ENCODE peak calls at places on chromosomes 13 and 19, in four cellular contexts. One of them, this sample, is unnamed.
A peak's percentile ranks its signal among the peaks of the same experiment; 100 is the strongest.

GRCh38 chr19:31338069-31338767 is 11.0 kb downstream of the TSHZ3 start:
- DNase-seq in HCT116: no peak
- DNase-seq in stomach: no peak
- DNase-seq in IMR-90: peak; percentile 85
- DNase-seq in this sample: peak; percentile 78

GRCh38 chr13:111289251-111289650 is 31.2 kb upstream of the TEX29 start:
- DNase-seq in HCT116: no peak
- DNase-seq in IMR-90: no peak
- DNase-seq in stomach: no peak
- DNase-seq in this sample: no peak

GRCh38 chr13:110301083-110301482 is 5.9 kb downstream of the COL4A1 start:
- DNase-seq in stomach: no peak
- DNase-seq in HCT116: no peak
- DNase-seq in IMR-90: no peak
- DNase-seq in this sample: no peak

GRCh38 chr13:21546372-21546771 is 57.6 kb downstream of the MICU2 start:
- DNase-seq in IMR-90: no peak
- DNase-seq in stomach: no peak
- DNase-seq in HCT116: no peak
- DNase-seq in this sample: no peak

GRCh38 chr13:46154136-46154854 is 27.7 kb downstream of the LCP1 start:
- DNase-seq in HCT116: no peak
- DNase-seq in stomach: no peak
- DNase-seq in IMR-90: no peak
- DNase-seq in this sample: no peak

GRCh38 chr19:53254451-53255341 is at the start of gene ZNF677:
- DNase-seq in HCT116: no peak
- DNase-seq in stomach: peak; percentile 74
- DNase-seq in IMR-90: peak; percentile 76
- DNase-seq in this sample: peak; percentile 91

GRCh38 chr19:14544047-14544446 is 14.7 kb downstream of the TECR start:
- DNase-seq in IMR-90: no peak
- DNase-seq in HCT116: no peak
- DNase-seq in stomach: no peak
- DNase-seq in this sample: no peak

GRCh38 chr13:107211073-107211472 is 643.1 kb upstream of the ARGLU1 start:
- DNase-seq in IMR-90: peak; percentile 97
- DNase-seq in HCT116: peak; percentile 22
- DNase-seq in stomach: peak; percentile 80
- DNase-seq in this sample: peak; percentile 63

GRCh38 chr13:27622102-27622820 is 569 bp downstream of the POLR1D start:
- DNase-seq in HCT116: no peak
- DNase-seq in stomach: no peak
- DNase-seq in IMR-90: peak; percentile 13
- DNase-seq in this sample: no peak

GRCh38 chr13:36822786-36823185 is 3.8 kb downstream of the RFXAP start:
- DNase-seq in stomach: no peak
- DNase-seq in HCT116: no peak
- DNase-seq in IMR-90: peak; percentile 15
- DNase-seq in this sample: no peak

GRCh38 chr19:23762884-23763711 is 4.4 kb upstream of the ZNF681 start:
- DNase-seq in stomach: peak; percentile 90
- DNase-seq in IMR-90: peak; percentile 13
- DNase-seq in HCT116: no peak
- DNase-seq in this sample: peak; percentile 93

GRCh38 chr13:110560606-110561334 is 752 bp downstream of the RAB20 start:
- DNase-seq in HCT116: no peak
- DNase-seq in stomach: peak; percentile 57
- DNase-seq in IMR-90: no peak
- DNase-seq in this sample: peak; percentile 68

GRCh38 chr13:111239754-111240670 is 80.4 kb upstream of the TEX29 start:
- DNase-seq in stomach: no peak
- DNase-seq in HCT116: no peak
- DNase-seq in IMR-90: no peak
- DNase-seq in this sample: no peak

GRCh38 chr19:45781282-45782161 is 768 bp downstream of the DMPK start:
- DNase-seq in stomach: peak; percentile 72
- DNase-seq in HCT116: no peak
- DNase-seq in IMR-90: no peak
- DNase-seq in this sample: peak; percentile 37

GRCh38 chr13:44648392-44649117 is 72.4 kb upstream of the TSC22D1 start:
- DNase-seq in stomach: no peak
- DNase-seq in IMR-90: no peak
- DNase-seq in HCT116: peak; percentile 21
- DNase-seq in this sample: no peak

GRCh38 chr19:22882797-22883196 is 50.7 kb downstream of the ZNF723 start:
- DNase-seq in IMR-90: peak; percentile 13
- DNase-seq in stomach: no peak
- DNase-seq in HCT116: peak; percentile 3
- DNase-seq in this sample: no peak

GRCh38 chr19:861756-862528 is 2.5 kb downstream of the CFD start:
- DNase-seq in stomach: no peak
- DNase-seq in HCT116: peak; percentile 63
- DNase-seq in IMR-90: no peak
- DNase-seq in this sample: no peak

GRCh38 chr19:54138777-54139256 is 1.3 kb downstream of the CNOT3 start:
- DNase-seq in IMR-90: no peak
- DNase-seq in stomach: no peak
- DNase-seq in HCT116: no peak
- DNase-seq in this sample: no peak

GRCh38 chr13:25067054-25067453 is 28.9 kb upstream of the PABPC3 start:
- DNase-seq in HCT116: no peak
- DNase-seq in IMR-90: no peak
- DNase-seq in stomach: no peak
- DNase-seq in this sample: no peak

GRCh38 chr13:66402071-66402470 is 828.1 kb downstream of the PCDH9 start:
- DNase-seq in IMR-90: no peak
- DNase-seq in stomach: no peak
- DNase-seq in HCT116: no peak
- DNase-seq in this sample: no peak

GRCh38 chr19:56712609-56713008 is 41.1 kb upstream of the ZNF835 start:
- DNase-seq in stomach: no peak
- DNase-seq in IMR-90: no peak
- DNase-seq in HCT116: no peak
- DNase-seq in this sample: no peak

DNA sequence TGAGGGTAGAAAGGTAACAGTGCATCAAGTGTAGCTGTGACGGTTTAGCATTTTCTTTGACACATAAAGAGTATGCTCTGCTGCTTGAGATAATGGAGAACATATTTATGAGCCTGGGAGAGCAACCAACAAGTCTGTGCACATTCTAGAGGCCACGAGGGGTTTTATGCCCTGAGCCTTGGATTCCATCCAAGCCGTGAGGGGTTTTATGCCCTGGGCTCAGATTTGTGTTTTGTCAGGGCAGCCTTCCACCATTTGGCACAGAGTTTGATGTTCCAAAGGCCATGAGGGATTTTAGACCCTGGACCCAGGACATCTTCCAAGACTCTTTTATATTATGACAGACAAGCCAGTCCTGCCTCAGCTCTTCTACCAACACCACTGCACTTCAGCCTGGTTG is 106.4 kb downstream of the ZNF486 start:
- DNase-seq in HCT116: no peak
- DNase-seq in IMR-90: no peak
- DNase-seq in stomach: no peak
- DNase-seq in this sample: peak; percentile 91
- H3K27ac ChIP-seq in HCT116: no peak overlapping the region
- H3K27ac ChIP-seq in IMR-90: no peak overlapping the region
- H3K27ac ChIP-seq in stomach: no peak overlapping the region
- H3K27ac ChIP-seq in this sample: peak overlapping the region; percentile 90

GRCh38 chr19:41748012-41748411 is 7.3 kb upstream of the CEACAM6 start:
- DNase-seq in stomach: no peak
- DNase-seq in IMR-90: no peak
- DNase-seq in HCT116: no peak
- DNase-seq in this sample: no peak
- TF ChIP-seq POLR2A in stomach: no peak
- TF ChIP-seq POLR2A in IMR-90: no peak
- TF ChIP-seq POLR2A in HCT116: no peak
- TF ChIP-seq POLR2A in this sample: no peak

GRCh38 chr19:6662692-6663091 is 7.3 kb downstream of the TNFSF14 start:
- DNase-seq in stomach: no peak
- DNase-seq in HCT116: no peak
- DNase-seq in IMR-90: no peak
- DNase-seq in this sample: no peak

GRCh38 chr19:6664916-6665315 is 5.0 kb downstream of the TNFSF14 start:
- DNase-seq in stomach: no peak
- DNase-seq in IMR-90: no peak
- DNase-seq in HCT116: no peak
- DNase-seq in this sample: no peak

GRCh38 chr19:6667114-6667627 is 2.8 kb downstream of the TNFSF14 start:
- DNase-seq in IMR-90: no peak
- DNase-seq in HCT116: no peak
- DNase-seq in stomach: no peak
- DNase-seq in this sample: no peak

GRCh38 chr19:6660930-6661329 is 9.0 kb downstream of the TNFSF14 start:
- DNase-seq in HCT116: no peak
- DNase-seq in stomach: no peak
- DNase-seq in IMR-90: no peak
- DNase-seq in this sample: no peak

GRCh38 chr19:6663236-6664187 is 6.4 kb downstream of the TNFSF14 start:
- DNase-seq in HCT116: no peak
- DNase-seq in stomach: no peak
- DNase-seq in IMR-90: no peak
- DNase-seq in this sample: no peak
- H3K27ac ChIP-seq in HCT116: no peak overlapping the region
- H3K27ac ChIP-seq in stomach: no peak overlapping the region
- H3K27ac ChIP-seq in IMR-90: no peak overlapping the region
- H3K27ac ChIP-seq in this sample: no peak overlapping the region

GRCh38 chr19:2428756-2429711 is 1.6 kb upstream of the TIMM13 start:
- DNase-seq in stomach: no peak
- DNase-seq in HCT116: no peak
- DNase-seq in IMR-90: no peak
- DNase-seq in this sample: no peak
- TF ChIP-seq POLR2A in stomach: no peak
- TF ChIP-seq POLR2A in HCT116: no peak
- TF ChIP-seq POLR2A in IMR-90: no peak
- TF ChIP-seq POLR2A in this sample: no peak

GRCh38 chr19:1901940-1902404 is 3.2 kb upstream of the ADAT3 start:
- DNase-seq in IMR-90: no peak
- DNase-seq in stomach: peak; percentile 32
- DNase-seq in HCT116: no peak
- DNase-seq in this sample: peak; percentile 72
- H3K27ac ChIP-seq in IMR-90: no peak overlapping the region
- H3K27ac ChIP-seq in stomach: peak overlapping the region; percentile 67
- H3K27ac ChIP-seq in HCT116: no peak overlapping the region
- H3K27ac ChIP-seq in this sample: peak overlapping the region; percentile 39

DNA sequence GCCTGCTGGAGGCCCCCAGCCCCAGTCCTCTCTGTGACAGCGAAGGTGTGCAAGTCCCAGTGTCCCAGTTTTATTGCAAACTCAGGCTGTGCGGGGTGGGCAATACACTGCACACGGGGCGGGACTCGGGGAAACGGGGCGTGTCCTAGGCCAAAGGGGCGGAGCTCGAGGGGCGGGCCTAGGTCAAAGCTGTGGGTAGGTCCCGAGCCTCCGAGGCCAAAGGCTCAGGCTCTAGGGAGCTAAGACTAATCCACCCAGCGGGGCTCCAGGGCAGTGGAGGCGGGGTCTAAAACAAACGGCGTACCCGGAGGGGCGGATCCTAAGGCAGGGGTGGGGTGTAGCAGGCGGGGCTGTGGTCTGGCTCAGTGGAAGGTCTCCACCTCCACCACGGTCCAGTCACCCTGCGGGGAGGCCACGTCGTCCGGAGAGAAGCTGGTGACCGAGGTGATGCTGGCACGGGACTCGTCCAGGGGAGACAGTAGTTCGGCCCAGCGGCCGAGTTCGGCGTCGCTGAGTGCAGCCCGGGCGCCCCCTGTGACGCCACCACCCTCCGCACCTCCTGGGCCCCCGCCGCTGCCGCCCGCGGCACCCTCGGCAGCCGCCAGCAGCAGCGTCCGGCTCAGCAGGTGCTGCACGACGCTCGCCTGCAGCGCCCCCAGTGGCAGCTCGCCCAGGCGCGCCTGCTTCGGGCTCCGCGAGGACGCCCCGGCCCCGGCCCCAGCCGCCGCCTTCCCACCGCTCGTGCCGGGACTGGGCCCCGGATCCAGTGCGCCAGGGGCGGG is 5.3 kb downstream of the PRR36 start:
- DNase-seq in IMR-90: peak; percentile 44
- DNase-seq in stomach: peak; percentile 84
- DNase-seq in HCT116: peak; percentile 92
- DNase-seq in this sample: peak; percentile 79
- TF ChIP-seq POLR2A in IMR-90: no peak
- TF ChIP-seq POLR2A in stomach: no peak
- TF ChIP-seq POLR2A in HCT116: no peak
- TF ChIP-seq POLR2A in this sample: no peak

DNA sequence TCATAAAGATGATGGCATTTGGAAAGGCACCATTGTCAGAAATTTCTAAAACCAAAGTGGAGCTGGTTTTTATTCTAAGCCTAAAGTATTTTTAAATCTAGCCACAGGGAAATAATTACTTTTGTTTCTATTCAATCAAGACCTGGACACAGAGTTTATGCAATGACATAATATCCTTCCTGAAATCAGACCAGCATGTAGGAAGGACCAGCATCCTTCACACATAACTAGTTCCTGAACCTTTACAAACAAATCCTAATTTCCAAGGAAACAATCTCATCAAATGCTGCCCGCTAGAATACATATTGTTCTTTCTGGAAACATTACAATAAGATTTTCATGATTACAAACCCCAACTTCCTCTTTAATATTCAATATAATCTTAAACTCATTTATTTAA is 1.5 kb downstream of the STARD13 start:
- DNase-seq in HCT116: no peak
- DNase-seq in IMR-90: peak; percentile 65
- DNase-seq in stomach: no peak
- DNase-seq in this sample: no peak
- H3K27ac ChIP-seq in HCT116: no peak overlapping the region
- H3K27ac ChIP-seq in IMR-90: peak overlapping the region; percentile 26
- H3K27ac ChIP-seq in stomach: peak overlapping the region; percentile 92
- H3K27ac ChIP-seq in this sample: peak overlapping the region; percentile 95

DNA sequence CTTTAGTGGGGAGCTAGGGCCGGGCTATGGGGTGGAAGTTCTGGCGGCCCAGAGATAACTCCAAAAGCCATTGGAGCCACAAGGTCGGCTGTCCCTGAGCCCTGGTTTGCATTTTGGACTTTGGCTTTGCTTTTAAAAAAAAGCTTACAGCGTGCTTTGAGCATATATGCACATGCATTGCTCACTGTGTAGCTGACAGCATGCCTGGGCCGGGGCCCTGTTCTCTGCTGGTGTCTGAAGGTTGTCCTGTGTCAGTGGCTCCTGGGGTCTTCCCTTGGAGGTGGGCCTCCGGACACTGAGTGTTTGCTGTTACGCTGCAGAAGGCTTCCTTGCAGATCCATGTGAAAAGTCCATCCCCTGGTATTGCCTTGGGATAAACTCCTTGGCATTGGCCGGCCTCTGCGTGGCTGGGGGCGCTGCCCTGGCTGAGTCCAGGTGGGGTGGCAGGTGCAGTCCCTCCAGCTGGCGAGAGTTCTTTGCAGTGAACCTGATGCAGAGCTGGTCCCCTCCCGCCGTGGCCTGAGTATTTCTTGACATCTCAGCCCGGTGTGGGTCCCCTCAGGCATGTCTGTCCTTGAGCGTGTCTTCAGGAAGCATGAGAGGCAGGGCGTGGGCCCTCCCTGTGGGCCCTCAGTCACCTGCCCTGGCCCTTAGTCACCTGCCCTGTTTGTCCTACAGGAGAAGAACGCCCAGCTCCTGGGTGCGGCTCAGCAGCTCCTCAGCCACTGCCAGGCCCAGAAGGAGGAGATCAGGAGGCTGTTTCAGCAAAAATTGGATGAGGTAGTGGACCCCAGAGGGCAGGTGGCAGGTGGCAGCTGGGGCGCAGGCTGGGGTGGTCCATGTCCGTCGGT is 23.0 kb downstream of the PLEKHJ1 start:
- DNase-seq in HCT116: no peak
- DNase-seq in stomach: peak; percentile 78
- DNase-seq in IMR-90: no peak
- DNase-seq in this sample: no peak
- TF ChIP-seq POLR2A in HCT116: no peak
- TF ChIP-seq POLR2A in stomach: no peak
- TF ChIP-seq POLR2A in IMR-90: no peak
- TF ChIP-seq POLR2A in this sample: no peak

This sample was measured in thyroid gland.